ENCODE peak calls at places on chromosomes 7 and 10, in nine cellular contexts. X is left ventricle myocardium inferior; B is IMR-90; Y is ovary; T is thoracic aorta; N is pancreas; U is CD8-positive, alpha-beta memory T cell; I is heart right ventricle; G is AG04450. D is an unnamed sample. For H3K9me3, the result is how much of the 10 kb centered on the place peaks cover.

GRCh38 chr10:6460861-6461409 is 119.1 kb downstream of the PRKCQ start:
- DNase-seq in B (no peak), T (no peak), Y (no peak), X (no peak), N (no peak), I (no peak), U (no peak), G (no peak), D (no peak)

GRCh38 chr7:151867912-151868804 is 8.8 kb downstream of the PRKAG2 start:
- DNase-seq in X (peak), B (no peak), G (no peak), I (peak), T (no peak), U (no peak), Y (peak), N (no peak), D (no peak)

GRCh38 chr7:129553861-129554530 is 51.7 kb downstream of the SMKR1 start:
- DNase-seq in Y (no peak), X (no peak), G (no peak), I (no peak), U (peak), N (no peak), B (peak), T (no peak), D (peak)

GRCh38 chr10:133124357-133125211 is 35.4 kb upstream of the KNDC1 start:
- DNase-seq in B (no peak), N (peak), U (no peak), T (no peak), Y (no peak), X (peak), I (peak), G (no peak), D (no peak)

GRCh38 chr10:3874988-3875841 is 90.2 kb upstream of the KLF6 start:
- DNase-seq in X (no peak), T (no peak), Y (no peak), B (no peak), U (peak), I (no peak), G (no peak), N (no peak), D (no peak)

GRCh38 chr7:44581426-44581906 is 565 bp downstream of the TMED4 start:
- DNase-seq in B (no peak), U (peak), X (no peak), N (peak), G (no peak), T (no peak), I (peak), Y (no peak), D (no peak)

GRCh38 chr7:54880326-54880989 is 121.4 kb upstream of the SEC61G start:
- DNase-seq in B (no peak), X (no peak), G (no peak), N (peak), T (no peak), U (no peak), Y (no peak), I (no peak), D (no peak)

GRCh38 chr7:34156336-34156735 is 251.0 kb downstream of the BMPER start:
- DNase-seq in T (no peak), U (no peak), G (no peak), Y (no peak), I (no peak), B (peak), N (no peak), X (no peak), D (no peak)

GRCh38 chr10:8054498-8055407 is at the start of gene GATA3:
- DNase-seq in B (peak), X (peak), U (peak), G (no peak), T (no peak), I (peak), N (no peak), Y (no peak), D (peak)

GRCh38 chr7:70696139-70696782 is 435.7 kb upstream of the GALNT17 start:
- DNase-seq in N (no peak), B (peak), U (no peak), T (no peak), I (no peak), G (no peak), X (no peak), Y (no peak), D (no peak)

GRCh38 chr10:118447478-118447877 is 105.4 kb upstream of the FAM204A start:
- DNase-seq in I (peak), G (no peak), B (no peak), Y (peak), U (no peak), T (no peak), N (no peak), X (peak), D (no peak)

GRCh38 chr7:14870394-14870793 is 32.2 kb downstream of the DGKB start:
- DNase-seq in Y (no peak), B (no peak), T (no peak), U (no peak), N (no peak), I (no peak), G (no peak), X (no peak), D (no peak)

GRCh38 chr10:19862811-19863515 is 46.7 kb downstream of the PLXDC2 start:
- DNase-seq in I (no peak), N (no peak), Y (no peak), G (no peak), B (no peak), X (no peak), T (no peak), U (no peak), D (no peak)

GRCh38 chr10:86300931-86301330 is 65.7 kb downstream of the GRID1 start:
- DNase-seq in U (no peak), Y (no peak), T (no peak), X (no peak), G (no peak), N (no peak), B (no peak), I (no peak), D (no peak)

GRCh38 chr10:43648392-43649148 is at the start of gene ZNF32:
- DNase-seq in T (peak), G (peak), N (peak), X (peak), Y (peak), I (peak), B (peak), U (peak), D (peak)

DNA sequence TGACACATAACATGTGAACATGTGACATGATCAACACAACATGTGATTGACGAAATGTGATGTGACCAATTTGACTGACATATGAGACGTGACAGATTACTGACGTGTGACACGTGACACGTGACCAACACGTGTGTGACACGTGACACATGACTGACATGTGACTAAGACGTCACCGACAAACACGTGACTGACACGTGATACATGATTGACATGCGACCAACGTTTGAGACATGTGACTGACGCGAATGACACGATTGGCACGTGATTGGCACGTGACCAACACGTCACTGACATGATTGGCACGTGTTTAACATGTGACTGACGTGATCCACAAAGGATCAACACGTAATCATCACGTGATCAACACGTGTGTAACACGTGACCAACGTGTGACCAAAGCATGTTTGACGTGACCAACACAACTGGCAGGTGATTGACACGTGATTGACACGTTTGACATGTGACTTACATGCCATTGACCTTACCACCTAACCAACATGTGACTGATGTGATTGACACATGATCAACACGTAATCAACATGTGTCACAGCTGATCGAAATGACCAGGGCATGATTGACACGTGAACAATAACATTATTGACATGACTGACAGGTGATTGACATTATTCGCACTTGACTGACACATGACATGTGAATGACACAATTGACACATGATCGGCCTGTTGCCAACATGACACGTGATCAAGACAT is 23.7 kb downstream of the CRPPA start:
- DNase-seq in Y (no peak), N (no peak), X (no peak), B (peak), G (no peak), U (no peak), T (no peak), I (no peak), D (no peak)
- H3K9me3 ChIP-seq in Y (under half), N (under half), X (under half), B (under half), G (under half), U (under half), T (under half), I (under half), D (under half)

DNA sequence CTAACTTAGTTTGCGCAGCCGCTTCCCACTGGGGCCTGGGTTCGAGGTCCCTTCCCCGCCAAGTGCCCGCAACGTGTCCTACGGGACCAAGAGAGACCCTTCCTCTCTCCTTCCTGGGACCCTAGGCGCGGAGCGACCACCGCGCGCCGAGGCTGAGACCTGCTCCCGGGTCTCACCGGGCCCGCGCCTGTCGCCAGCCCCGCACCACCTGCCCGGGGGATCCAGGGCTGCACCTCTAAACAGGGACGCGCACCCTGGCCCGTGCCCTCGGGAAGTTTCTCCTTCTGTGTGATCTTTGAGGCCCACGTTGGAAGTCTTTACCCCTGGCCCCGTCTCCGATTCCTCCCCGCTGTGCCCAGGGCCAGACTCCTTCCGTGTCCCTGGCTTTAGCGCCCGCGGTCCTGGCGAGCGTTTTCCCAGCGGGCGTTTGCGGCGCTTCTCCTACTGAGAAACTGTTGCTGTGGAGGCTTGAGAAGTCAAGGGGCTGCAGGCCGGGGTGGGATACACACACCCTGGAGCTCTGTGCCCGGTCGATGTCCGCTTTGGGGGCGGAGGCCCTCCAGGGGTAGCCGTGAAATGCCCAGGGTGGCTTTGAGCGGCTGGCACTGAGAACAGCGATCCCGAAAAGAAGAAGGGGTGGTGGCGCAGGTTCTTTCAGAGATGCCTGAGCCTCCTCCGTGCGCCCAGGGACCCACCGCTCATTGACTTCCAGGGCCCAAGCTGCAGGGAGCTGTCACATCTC is 575 bp downstream of the PLPP4 start:
- DNase-seq in G (no peak), X (no peak), T (no peak), I (no peak), N (no peak), B (no peak), Y (no peak), U (no peak), D (no peak)
- H3K27ac ChIP-seq in G (no peak), X (no peak), T (no peak), I (no peak), N (no peak), B (no peak), Y (no peak), U (no peak), D (peak)

GRCh38 chr7:157711353-157711888 is 374.6 kb downstream of the DNAJB6 start:
- DNase-seq in I (no peak), Y (no peak), B (no peak), T (no peak), N (peak), U (no peak), G (no peak), X (no peak), D (no peak)

GRCh38 chr7:157708896-157709295 is 372.1 kb downstream of the DNAJB6 start:
- DNase-seq in N (peak), Y (no peak), T (no peak), G (no peak), X (no peak), U (no peak), I (no peak), B (no peak), D (no peak)

GRCh38 chr7:157710396-157710795 is 373.6 kb downstream of the DNAJB6 start:
- DNase-seq in T (no peak), B (no peak), I (no peak), Y (no peak), U (no peak), N (peak), X (no peak), G (no peak), D (no peak)

GRCh38 chr7:157709531-157710251 is 372.9 kb downstream of the DNAJB6 start:
- DNase-seq in U (no peak), Y (no peak), X (no peak), T (no peak), G (no peak), N (peak), I (no peak), B (no peak), D (peak)

DNA sequence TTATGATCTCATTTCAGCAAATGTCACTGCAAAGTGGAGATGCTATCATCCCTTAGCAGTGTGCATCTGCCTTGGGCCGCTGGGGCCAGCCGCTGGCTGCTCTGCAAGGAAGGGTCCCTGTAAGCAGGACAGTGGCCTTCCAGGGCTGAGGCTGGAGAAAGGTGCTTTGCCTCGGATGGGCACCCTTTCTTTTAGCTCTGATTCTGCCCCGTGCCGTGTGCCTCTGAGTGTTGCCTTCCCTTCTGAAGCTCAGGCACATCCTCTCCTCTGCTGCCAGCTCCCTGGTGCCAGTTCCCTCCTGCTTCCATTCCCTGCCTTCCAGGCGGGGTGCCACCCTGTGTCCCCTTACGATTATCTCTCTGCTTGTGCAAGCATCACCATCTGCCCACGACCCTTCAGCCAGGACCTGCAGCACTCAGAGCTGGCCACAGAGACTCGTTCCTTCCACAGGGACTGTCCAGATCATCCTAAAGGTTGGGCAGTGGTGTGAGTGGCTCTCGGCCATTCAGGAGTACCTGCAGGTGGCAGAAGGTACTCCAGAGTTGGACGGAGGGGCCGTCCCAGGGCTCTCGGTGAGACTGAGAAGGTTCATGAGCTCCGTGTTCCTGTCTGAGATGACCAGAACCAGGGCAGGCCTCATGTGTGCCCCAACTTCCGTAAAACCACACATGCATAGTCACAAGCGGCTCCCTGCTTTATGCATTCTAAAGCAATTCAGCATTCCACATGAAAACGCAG is 371.3 kb downstream of the DNAJB6 start:
- DNase-seq in G (no peak), Y (no peak), X (no peak), B (no peak), T (no peak), U (no peak), I (no peak), N (peak), D (peak)
- H3K9me3 ChIP-seq in G (half or more), Y (under half), X (under half), B (under half), T (under half), U (under half), I (under half), N (under half), D (under half)

DNA sequence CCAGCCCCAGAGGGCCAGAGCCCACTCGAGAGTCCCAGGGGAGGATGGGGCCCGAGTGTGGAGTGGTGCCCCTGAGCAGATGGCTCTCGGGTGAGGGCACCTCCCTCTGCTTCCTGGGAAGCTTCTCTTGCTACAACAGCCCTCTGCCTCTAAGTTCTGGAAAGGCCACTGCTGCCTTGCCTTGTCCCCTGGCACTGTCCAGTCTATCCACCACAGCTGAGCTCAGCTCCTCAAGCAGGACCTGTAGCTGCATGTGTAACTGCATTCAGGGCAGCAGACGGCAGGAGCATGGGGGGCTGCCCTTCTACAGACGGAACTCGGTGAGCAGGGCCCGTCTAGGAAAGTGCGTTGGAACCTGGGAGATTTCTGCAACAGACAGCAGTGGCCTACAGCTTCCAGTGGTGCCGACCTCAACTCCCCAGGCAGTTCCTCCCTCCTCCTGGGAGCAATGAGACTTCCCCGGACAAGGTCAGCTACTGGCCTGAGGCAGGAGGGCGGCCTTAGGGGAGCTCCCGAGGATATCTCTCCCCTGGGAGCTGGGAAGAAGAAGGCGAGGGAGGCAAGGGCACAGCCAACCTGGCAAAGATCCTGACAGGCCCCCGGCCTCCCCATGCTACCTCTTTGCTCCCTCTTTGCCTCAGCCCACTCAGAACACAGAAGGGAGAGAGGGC is 88.5 kb downstream of the DLG5 start:
- DNase-seq in U (no peak), X (no peak), N (no peak), T (no peak), B (no peak), Y (no peak), G (no peak), I (no peak), D (no peak)
- H3K27ac ChIP-seq in U (no peak), X (peak), N (no peak), T (no peak), B (no peak), Y (no peak), G (peak), I (no peak), D (no peak)

DNA sequence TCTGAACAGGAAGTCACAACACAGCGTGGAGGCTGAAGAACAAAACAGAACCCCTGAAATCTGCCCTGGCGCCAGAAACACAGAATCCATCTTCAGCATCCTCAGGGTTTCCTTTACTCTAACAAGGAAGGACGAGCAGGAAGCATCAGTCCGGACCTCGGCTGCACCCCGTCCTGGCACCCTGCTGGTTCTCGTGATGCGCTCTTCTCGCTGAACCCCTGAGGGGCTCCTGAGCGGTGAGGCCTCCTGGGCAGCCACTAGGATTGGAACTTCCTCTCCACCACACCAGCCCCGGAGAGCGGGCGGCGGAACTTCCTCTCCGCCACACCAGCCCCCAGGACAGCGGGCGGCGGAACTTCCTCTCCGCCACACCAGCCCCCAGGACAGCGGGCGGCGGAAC is 461.9 kb downstream of the PTPRN2 start:
- DNase-seq in B (no peak), Y (no peak), U (no peak), X (no peak), I (no peak), T (no peak), G (no peak), N (no peak), D (no peak)
- H3K9me3 ChIP-seq in B (half or more), Y (under half), U (under half), X (under half), I (under half), T (under half), G (half or more), N (under half), D (under half)

D was measured in SJSA1.